ENCODE peak calls at places on chromosome 17, in ten cellular contexts. K is HFFc6, O is GM03348, E is GM19239, S is MV-4-11, R is amniotic stem cell, T is osteocyte, G is HCT116, P is M059J, M is D721Med. X is an unnamed sample.

GRCh38 chr17:55198690-55199370 is 65.9 kb upstream of the HLF start:
- DNase-seq in G (no peak), P (no peak), O (no peak), E (no peak), M (no peak), K (no peak), T (no peak), S (no peak), R (no peak), X (no peak)

GRCh38 chr17:41131979-41132378 is 8.0 kb upstream of the KRTAP4-12 start:
- DNase-seq in R (no peak), T (no peak), M (no peak), S (no peak), E (no peak), G (peak; percentile 77), P (peak; percentile 65), O (no peak), K (peak; percentile 24), X (peak; percentile 16)

GRCh38 chr17:48546924-48547838 is 2.3 kb upstream of the HOXB2 start:
- DNase-seq in K (no peak), O (peak; percentile 52), S (no peak), M (no peak), R (no peak), E (no peak), P (peak; percentile 71), G (no peak), T (no peak), X (peak; percentile 33)

GRCh38 chr17:81510524-81510797 is 2.1 kb downstream of the ACTG1 start:
- DNase-seq in R (no peak), S (no peak), G (no peak), M (no peak), T (no peak), O (no peak), P (no peak), E (no peak), K (no peak), X (no peak)

GRCh38 chr17:42853004-42853403 is 2.0 kb downstream of the AOC3 start:
- DNase-seq in T (no peak), R (no peak), O (no peak), K (no peak), P (no peak), M (no peak), G (no peak), E (no peak), S (peak; percentile 17), X (no peak)

GRCh38 chr17:7438050-7438614 is 1.2 kb upstream of the FGF11 start:
- DNase-seq in S (peak; percentile 41), G (no peak), M (no peak), E (no peak), R (no peak), P (no peak), K (no peak), O (no peak), T (no peak), X (no peak)

GRCh38 chr17:30297715-30298114 is 6.0 kb upstream of the BLMH start:
- DNase-seq in S (no peak), K (no peak), M (no peak), T (no peak), E (no peak), P (no peak), O (no peak), G (no peak), R (no peak), X (no peak)

GRCh38 chr17:79258042-79258441 is 183.4 kb downstream of the ENGASE start:
- DNase-seq in M (no peak), O (no peak), T (no peak), P (no peak), K (no peak), G (no peak), S (no peak), R (no peak), E (no peak), X (no peak)

GRCh38 chr17:42198897-42199296 is 4.6 kb upstream of the GHDC start:
- DNase-seq in P (no peak), G (no peak), T (no peak), O (no peak), K (no peak), M (no peak), R (no peak), S (peak; percentile 85), E (no peak), X (no peak)

GRCh38 chr17:81685108-81685507 is 1.3 kb downstream of the HGS start:
- DNase-seq in E (no peak), K (peak; percentile 79), R (peak; percentile 35), O (peak; percentile 59), P (peak; percentile 84), T (no peak), S (peak; percentile 46), G (no peak), M (no peak), X (peak; percentile 49)

GRCh38 chr17:29667969-29668368 is 45.3 kb upstream of the CORO6 start:
- DNase-seq in P (no peak), S (no peak), K (no peak), E (no peak), M (no peak), O (no peak), G (no peak), T (no peak), R (no peak), X (no peak)

GRCh38 chr17:66373944-66374817 is 71.8 kb downstream of the PRKCA start:
- DNase-seq in T (no peak), P (peak; percentile 19), E (no peak), R (no peak), S (peak; percentile 45), G (no peak), M (no peak), K (no peak), O (no peak), X (peak; percentile 63)

GRCh38 chr17:81339180-81339501 is 44.0 kb upstream of the SLC38A10 start:
- DNase-seq in G (no peak), E (no peak), K (no peak), O (no peak), S (no peak), R (no peak), M (no peak), T (no peak), P (no peak), X (no peak)

GRCh38 chr17:81043725-81044427 is 8.9 kb downstream of the BAIAP2 start:
- DNase-seq in E (no peak), S (no peak), G (peak; percentile 71), T (no peak), O (no peak), R (no peak), M (no peak), P (peak; percentile 85), K (peak; percentile 32), X (peak; percentile 97)

GRCh38 chr17:29014716-29015115 is 8.9 kb upstream of the SEZ6 start:
- DNase-seq in G (no peak), P (no peak), O (no peak), M (no peak), R (no peak), E (no peak), T (no peak), S (no peak), K (no peak), X (no peak)

GRCh38 chr17:35991075-35991474 is 4.5 kb upstream of the CCL14 start:
- DNase-seq in E (no peak), T (no peak), P (no peak), R (no peak), S (no peak), G (no peak), M (no peak), O (no peak), K (no peak), X (no peak)

GRCh38 chr17:2438823-2439222 is 38.0 kb upstream of the MNT start:
- DNase-seq in R (no peak), K (no peak), G (no peak), S (peak; percentile 87), T (no peak), O (peak; percentile 20), P (peak; percentile 37), M (no peak), E (no peak), X (no peak)

GRCh38 chr17:57868007-57868774 is 18.3 kb upstream of the MRPS23 start:
- DNase-seq in P (peak; percentile 93), G (peak; percentile 90), E (peak; percentile 89), R (peak; percentile 78), S (peak; percentile 98), T (no peak), K (peak; percentile 83), M (peak; percentile 83), O (peak; percentile 93), X (peak; percentile 91)

GRCh38 chr17:29622337-29623282 is at the start of gene CORO6:
- DNase-seq in E (peak; percentile 67), G (no peak), K (peak; percentile 31), S (peak; percentile 16), R (no peak), O (peak; percentile 89), M (no peak), P (peak; percentile 48), T (no peak), X (peak; percentile 54)

GRCh38 chr17:48613862-48614694 is 1.0 kb downstream of the HOXB8 start:
- DNase-seq in K (no peak), S (no peak), P (peak; percentile 44), E (no peak), M (no peak), T (no peak), O (peak; percentile 56), R (no peak), G (no peak), X (no peak)

GRCh38 chr17:78933959-78934568 is 8.9 kb upstream of the TIMP2 start:
- DNase-seq in M (no peak), S (peak; percentile 63), E (no peak), R (peak; percentile 94), K (peak; percentile 98), P (peak; percentile 97), T (peak; percentile 97), O (peak; percentile 93), G (no peak), X (peak; percentile 91)

GRCh38 chr17:76726766-76727718 is at the start of gene METTL23:
- DNase-seq in G (no peak), T (peak; percentile 93), R (no peak), O (peak; percentile 80), E (no peak), M (no peak), K (peak; percentile 57), S (peak; percentile 64), P (peak; percentile 68), X (no peak)

GRCh38 chr17:65294184-65294719 is 157.1 kb downstream of the RGS9 start:
- DNase-seq in G (peak; percentile 72), P (peak; percentile 67), O (peak; percentile 88), E (peak; percentile 59), S (peak; percentile 39), R (peak; percentile 51), M (peak; percentile 59), K (peak; percentile 45), T (peak; percentile 87), X (peak; percentile 37)

X was measured in Caki2.